ENCODE peak calls at places on chromosome 6, in four cellular contexts. One of them, this sample, is unnamed.

GRCh38 chr6:46963626-46964025 is 41.9 kb upstream of the ADGRF5 start:
- DNase-seq in ascending aorta: no peak
- DNase-seq in heart right ventricle: no peak
- DNase-seq in CD4-positive, CD25-positive, alpha-beta regulatory T cell: no peak
- DNase-seq in this sample: no peak

GRCh38 chr6:109791301-109791700 is 100.2 kb downstream of the FIG4 start:
- DNase-seq in ascending aorta: no peak
- DNase-seq in heart right ventricle: no peak
- DNase-seq in CD4-positive, CD25-positive, alpha-beta regulatory T cell: no peak
- DNase-seq in this sample: no peak

GRCh38 chr6:16109659-16110300 is 19.1 kb upstream of the MYLIP start:
- DNase-seq in ascending aorta: no peak
- DNase-seq in heart right ventricle: no peak
- DNase-seq in CD4-positive, CD25-positive, alpha-beta regulatory T cell: no peak
- DNase-seq in this sample: no peak

GRCh38 chr6:154302111-154302752 is 54.4 kb downstream of the IPCEF1 start:
- DNase-seq in ascending aorta: no peak
- DNase-seq in heart right ventricle: no peak
- DNase-seq in CD4-positive, CD25-positive, alpha-beta regulatory T cell: peak; percentile 83
- DNase-seq in this sample: peak; percentile 87

GRCh38 chr6:125974214-125974866 is 12.0 kb upstream of the TRMT11 start:
- DNase-seq in ascending aorta: no peak
- DNase-seq in heart right ventricle: no peak
- DNase-seq in CD4-positive, CD25-positive, alpha-beta regulatory T cell: peak; percentile 72
- DNase-seq in this sample: no peak

GRCh38 chr6:84767591-84768201 is 3.3 kb upstream of the TBX18 start:
- DNase-seq in ascending aorta: no peak
- DNase-seq in heart right ventricle: no peak
- DNase-seq in CD4-positive, CD25-positive, alpha-beta regulatory T cell: no peak
- DNase-seq in this sample: no peak

GRCh38 chr6:15420959-15421438 is 175.1 kb downstream of the JARID2 start:
- DNase-seq in ascending aorta: no peak
- DNase-seq in heart right ventricle: no peak
- DNase-seq in CD4-positive, CD25-positive, alpha-beta regulatory T cell: peak; percentile 79
- DNase-seq in this sample: no peak

GRCh38 chr6:52551483-52552277 is 25.2 kb downstream of the TRAM2 start:
- DNase-seq in ascending aorta: no peak
- DNase-seq in heart right ventricle: peak; percentile 54
- DNase-seq in CD4-positive, CD25-positive, alpha-beta regulatory T cell: no peak
- DNase-seq in this sample: peak; percentile 87

GRCh38 chr6:18835976-18836375 is 448.8 kb downstream of the RNF144B start:
- DNase-seq in ascending aorta: no peak
- DNase-seq in heart right ventricle: no peak
- DNase-seq in CD4-positive, CD25-positive, alpha-beta regulatory T cell: no peak
- DNase-seq in this sample: no peak

GRCh38 chr6:149012040-149012545 is 265.3 kb downstream of the UST start:
- DNase-seq in ascending aorta: no peak
- DNase-seq in heart right ventricle: no peak
- DNase-seq in CD4-positive, CD25-positive, alpha-beta regulatory T cell: no peak
- DNase-seq in this sample: peak; percentile 97

GRCh38 chr6:122817362-122817761 is 28.3 kb downstream of the SMPDL3A start:
- DNase-seq in ascending aorta: no peak
- DNase-seq in heart right ventricle: no peak
- DNase-seq in CD4-positive, CD25-positive, alpha-beta regulatory T cell: no peak
- DNase-seq in this sample: no peak

GRCh38 chr6:38702471-38703397 is at the start of gene GLO1:
- DNase-seq in ascending aorta: peak; percentile 94
- DNase-seq in heart right ventricle: peak; percentile 96
- DNase-seq in CD4-positive, CD25-positive, alpha-beta regulatory T cell: peak; percentile 99
- DNase-seq in this sample: peak; percentile 97

DNA sequence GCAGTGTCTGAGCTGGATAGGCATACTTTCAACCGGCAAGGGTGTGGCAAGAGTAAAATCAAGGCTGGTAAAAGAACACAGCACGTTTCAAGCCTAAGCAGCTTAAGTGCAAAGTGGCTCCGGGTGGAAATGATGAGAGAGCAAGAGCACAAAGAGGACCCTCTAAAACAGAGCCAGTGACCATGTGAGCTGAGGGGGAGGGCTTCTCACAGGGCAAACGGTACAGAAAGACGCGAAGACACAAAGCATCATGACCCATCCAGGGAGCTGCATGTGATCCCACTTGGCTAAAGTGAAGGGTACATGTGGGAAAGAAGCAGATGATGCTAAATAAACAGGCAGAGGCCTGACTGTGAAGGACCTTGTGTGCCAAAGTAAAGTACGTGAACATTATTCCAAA is 25.7 kb downstream of the FKBP5 start:
- DNase-seq in ascending aorta: no peak
- DNase-seq in heart right ventricle: no peak
- DNase-seq in CD4-positive, CD25-positive, alpha-beta regulatory T cell: no peak
- DNase-seq in this sample: no peak
- H3K27ac ChIP-seq in ascending aorta: peak overlapping the region; percentile 46
- H3K27ac ChIP-seq in heart right ventricle: no peak overlapping the region
- H3K27ac ChIP-seq in CD4-positive, CD25-positive, alpha-beta regulatory T cell: peak overlapping the region; percentile 67
- H3K27ac ChIP-seq in this sample: no peak overlapping the region

DNA sequence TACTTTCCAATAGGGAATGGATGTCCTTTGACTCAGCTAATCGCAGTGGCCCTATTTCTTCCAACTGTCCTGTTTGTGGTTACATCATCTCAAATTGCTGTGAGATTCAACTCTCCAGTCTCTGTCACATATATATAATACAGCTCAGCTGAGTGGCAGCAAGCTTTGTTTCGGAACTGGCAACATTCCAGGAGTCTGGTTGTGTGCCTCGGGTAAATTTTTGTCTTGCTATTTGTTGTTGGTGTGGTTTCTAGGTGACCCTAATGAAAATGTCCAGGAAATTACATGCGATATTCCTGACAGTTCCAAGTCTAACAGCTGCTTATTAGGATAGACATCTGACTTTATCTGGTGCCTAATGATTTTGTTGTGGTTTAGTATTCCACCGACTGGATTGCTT is 581.7 kb downstream of the CD109 start:
- DNase-seq in ascending aorta: no peak
- DNase-seq in heart right ventricle: no peak
- DNase-seq in CD4-positive, CD25-positive, alpha-beta regulatory T cell: no peak
- DNase-seq in this sample: no peak
- H3K4me3 ChIP-seq in ascending aorta: no peak overlapping the region
- H3K4me3 ChIP-seq in heart right ventricle: no peak overlapping the region
- H3K4me3 ChIP-seq in CD4-positive, CD25-positive, alpha-beta regulatory T cell: no peak overlapping the region
- H3K4me3 ChIP-seq in this sample: no peak overlapping the region

DNA sequence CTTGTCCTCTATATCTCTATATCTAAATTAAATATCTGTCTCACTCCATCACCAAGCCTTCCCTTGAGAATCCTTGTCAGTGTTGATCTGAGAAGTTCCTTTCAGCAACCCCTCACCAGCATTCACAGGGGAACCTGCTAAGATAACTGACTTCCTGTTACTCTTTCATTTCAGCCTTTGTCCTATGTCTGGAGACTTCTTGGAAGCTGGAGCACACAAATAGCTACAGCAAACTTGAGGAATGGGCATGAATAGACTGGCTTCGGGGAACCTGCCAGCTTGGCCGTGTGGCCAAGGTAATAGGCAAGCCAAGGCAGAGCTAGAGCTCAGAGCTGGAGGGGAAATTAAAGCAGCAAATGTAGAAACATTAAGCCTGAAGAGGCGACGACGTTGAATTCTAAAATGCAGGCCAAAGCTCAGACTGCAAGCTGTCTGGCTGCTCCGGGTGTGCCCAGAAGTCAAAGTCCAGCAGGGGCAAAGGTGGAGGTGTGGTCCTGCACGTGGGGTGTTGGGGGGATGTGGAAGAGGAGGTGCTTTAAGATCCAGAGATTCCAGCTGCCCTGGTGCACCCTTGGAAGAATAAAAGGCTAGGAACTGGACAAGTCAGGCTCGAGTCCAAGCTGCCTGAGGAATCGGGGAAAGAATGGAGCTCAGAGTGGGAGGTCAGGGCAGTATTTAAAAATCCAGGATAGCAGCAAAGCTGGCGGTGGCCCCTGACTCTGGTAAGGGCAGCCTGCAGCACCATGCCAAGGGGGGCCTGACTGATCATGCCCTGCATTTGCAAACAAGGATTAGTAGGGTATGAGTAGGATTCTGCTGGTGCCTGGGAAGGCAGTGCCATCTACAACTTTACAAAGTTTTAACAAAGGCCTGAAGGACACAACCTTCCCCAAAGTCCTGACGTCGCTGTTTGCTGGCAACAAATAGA is 185.0 kb upstream of the SGK1 start:
- DNase-seq in ascending aorta: no peak
- DNase-seq in heart right ventricle: no peak
- DNase-seq in CD4-positive, CD25-positive, alpha-beta regulatory T cell: no peak
- DNase-seq in this sample: no peak
- H3K27ac ChIP-seq in ascending aorta: peak overlapping the region; percentile 68
- H3K27ac ChIP-seq in heart right ventricle: no peak overlapping the region
- H3K27ac ChIP-seq in CD4-positive, CD25-positive, alpha-beta regulatory T cell: no peak overlapping the region
- H3K27ac ChIP-seq in this sample: no peak overlapping the region

GRCh38 chr6:86825436-86825835 is 111.9 kb upstream of the HTR1E start:
- DNase-seq in ascending aorta: no peak
- DNase-seq in heart right ventricle: no peak
- DNase-seq in CD4-positive, CD25-positive, alpha-beta regulatory T cell: no peak
- DNase-seq in this sample: no peak
- H3K4me3 ChIP-seq in ascending aorta: no peak overlapping the region
- H3K4me3 ChIP-seq in heart right ventricle: no peak overlapping the region
- H3K4me3 ChIP-seq in CD4-positive, CD25-positive, alpha-beta regulatory T cell: no peak overlapping the region
- H3K4me3 ChIP-seq in this sample: no peak overlapping the region

GRCh38 chr6:117910549-117910948 is 3.5 kb downstream of the SLC35F1 start:
- DNase-seq in ascending aorta: no peak
- DNase-seq in heart right ventricle: no peak
- DNase-seq in CD4-positive, CD25-positive, alpha-beta regulatory T cell: no peak
- DNase-seq in this sample: no peak
- H3K27ac ChIP-seq in ascending aorta: no peak overlapping the region
- H3K27ac ChIP-seq in heart right ventricle: no peak overlapping the region
- H3K27ac ChIP-seq in CD4-positive, CD25-positive, alpha-beta regulatory T cell: no peak overlapping the region
- H3K27ac ChIP-seq in this sample: no peak overlapping the region

GRCh38 chr6:96939019-96939805 is 14.7 kb downstream of the KLHL32 start:
- DNase-seq in ascending aorta: no peak
- DNase-seq in heart right ventricle: no peak
- DNase-seq in CD4-positive, CD25-positive, alpha-beta regulatory T cell: peak; percentile 25
- DNase-seq in this sample: no peak
- H3K4me3 ChIP-seq in ascending aorta: no peak overlapping the region
- H3K4me3 ChIP-seq in heart right ventricle: no peak overlapping the region
- H3K4me3 ChIP-seq in CD4-positive, CD25-positive, alpha-beta regulatory T cell: no peak overlapping the region
- H3K4me3 ChIP-seq in this sample: no peak overlapping the region

DNA sequence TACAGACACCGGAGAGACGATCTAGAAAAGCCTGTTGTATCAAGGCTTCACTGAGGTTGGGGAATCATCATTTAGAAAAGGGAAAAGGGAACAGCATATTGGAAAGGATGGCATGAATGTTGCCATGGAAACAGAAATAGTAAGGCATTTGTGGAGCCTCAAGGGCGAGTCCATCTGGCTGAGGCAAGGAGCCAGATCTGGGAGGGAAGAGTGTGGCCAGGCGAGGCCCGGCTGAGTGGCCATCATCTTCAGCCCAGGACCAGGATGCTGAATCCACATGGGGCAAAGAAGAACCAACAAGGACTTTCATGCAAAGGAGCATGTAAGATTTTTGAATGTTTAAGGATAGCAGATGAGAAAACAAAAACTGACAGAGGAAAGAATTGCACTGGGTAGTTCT is 85.8 kb downstream of the MAP3K5 start:
- DNase-seq in ascending aorta: no peak
- DNase-seq in heart right ventricle: no peak
- DNase-seq in CD4-positive, CD25-positive, alpha-beta regulatory T cell: no peak
- DNase-seq in this sample: no peak
- H3K27ac ChIP-seq in ascending aorta: no peak overlapping the region
- H3K27ac ChIP-seq in heart right ventricle: no peak overlapping the region
- H3K27ac ChIP-seq in CD4-positive, CD25-positive, alpha-beta regulatory T cell: no peak overlapping the region
- H3K27ac ChIP-seq in this sample: no peak overlapping the region

GRCh38 chr6:93021235-93021909 is 398.0 kb downstream of the EPHA7 start:
- DNase-seq in ascending aorta: no peak
- DNase-seq in heart right ventricle: no peak
- DNase-seq in CD4-positive, CD25-positive, alpha-beta regulatory T cell: no peak
- DNase-seq in this sample: no peak

GRCh38 chr6:93017213-93017612 is 402.1 kb downstream of the EPHA7 start:
- DNase-seq in ascending aorta: no peak
- DNase-seq in heart right ventricle: no peak
- DNase-seq in CD4-positive, CD25-positive, alpha-beta regulatory T cell: no peak
- DNase-seq in this sample: no peak

GRCh38 chr6:93013054-93013453 is 406.3 kb downstream of the EPHA7 start:
- DNase-seq in ascending aorta: no peak
- DNase-seq in heart right ventricle: no peak
- DNase-seq in CD4-positive, CD25-positive, alpha-beta regulatory T cell: no peak
- DNase-seq in this sample: no peak

DNA sequence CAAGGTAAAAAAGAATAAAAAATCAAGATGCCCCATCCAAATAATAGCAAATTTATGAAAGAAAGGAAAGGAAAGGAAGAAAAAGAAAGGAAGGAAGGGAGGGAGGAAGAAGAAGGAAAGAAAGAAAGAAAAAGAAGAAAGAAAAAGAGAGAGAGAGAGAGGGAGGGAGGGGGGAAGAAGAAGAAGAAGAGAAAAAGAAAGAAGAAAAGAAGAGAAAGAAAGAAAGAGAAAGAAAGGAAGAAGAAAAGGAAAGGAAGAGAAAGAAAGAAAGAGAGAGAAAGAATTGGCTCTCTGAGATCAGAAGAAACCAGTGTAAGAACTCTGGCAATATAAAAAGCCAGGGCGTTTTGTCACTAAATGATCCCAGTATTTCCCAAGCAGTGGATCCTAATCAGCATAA is 401.7 kb downstream of the EPHA7 start:
- DNase-seq in ascending aorta: no peak
- DNase-seq in heart right ventricle: no peak
- DNase-seq in CD4-positive, CD25-positive, alpha-beta regulatory T cell: no peak
- DNase-seq in this sample: no peak
- H3K4me3 ChIP-seq in ascending aorta: no peak overlapping the region
- H3K4me3 ChIP-seq in heart right ventricle: no peak overlapping the region
- H3K4me3 ChIP-seq in CD4-positive, CD25-positive, alpha-beta regulatory T cell: no peak overlapping the region
- H3K4me3 ChIP-seq in this sample: no peak overlapping the region